ENCODE peak calls at places on chromosomes 5 and 9, in five cellular contexts. One of them, this sample, is unnamed.

GRCh38 chr5:140672455-140673186 is 755 bp downstream of the DND1 start:
- DNase-seq in H1: peak; percentile 52
- DNase-seq in IMR-90: no peak
- DNase-seq in mesendoderm: no peak
- DNase-seq in neuronal stem cell: no peak
- DNase-seq in this sample: no peak

GRCh38 chr5:151362970-151363369 is 15.6 kb upstream of the SLC36A2 start:
- DNase-seq in IMR-90: no peak
- DNase-seq in mesendoderm: no peak
- DNase-seq in H1: no peak
- DNase-seq in neuronal stem cell: no peak
- DNase-seq in this sample: no peak

GRCh38 chr5:143913008-143913752 is 101.2 kb downstream of the HMHB1 start:
- DNase-seq in mesendoderm: no peak
- DNase-seq in H1: no peak
- DNase-seq in neuronal stem cell: no peak
- DNase-seq in IMR-90: peak; percentile 91
- DNase-seq in this sample: no peak

GRCh38 chr5:37005252-37005651 is 128.7 kb downstream of the NIPBL start:
- DNase-seq in IMR-90: peak; percentile 77
- DNase-seq in neuronal stem cell: no peak
- DNase-seq in mesendoderm: no peak
- DNase-seq in H1: no peak
- DNase-seq in this sample: no peak

GRCh38 chr5:62942384-62942783 is 363.8 kb downstream of the LRRC70 start:
- DNase-seq in mesendoderm: no peak
- DNase-seq in neuronal stem cell: no peak
- DNase-seq in H1: no peak
- DNase-seq in IMR-90: no peak
- DNase-seq in this sample: no peak

GRCh38 chr5:174693697-174694400 is 30.5 kb upstream of the MSX2 start:
- DNase-seq in neuronal stem cell: no peak
- DNase-seq in mesendoderm: no peak
- DNase-seq in IMR-90: no peak
- DNase-seq in H1: peak; percentile 50
- DNase-seq in this sample: no peak

GRCh38 chr9:19992556-19992955 is 203.7 kb upstream of the SLC24A2 start:
- DNase-seq in mesendoderm: no peak
- DNase-seq in H1: no peak
- DNase-seq in IMR-90: peak; percentile 75
- DNase-seq in neuronal stem cell: no peak
- DNase-seq in this sample: no peak

GRCh38 chr9:69798737-69799136 is 21.9 kb upstream of the CFAP95 start:
- DNase-seq in neuronal stem cell: no peak
- DNase-seq in mesendoderm: no peak
- DNase-seq in IMR-90: peak; percentile 62
- DNase-seq in H1: no peak
- DNase-seq in this sample: no peak

GRCh38 chr9:135971892-135972291 is 10.7 kb upstream of the UBAC1 start:
- DNase-seq in IMR-90: no peak
- DNase-seq in mesendoderm: peak; percentile 90
- DNase-seq in neuronal stem cell: peak; percentile 82
- DNase-seq in H1: peak; percentile 98
- DNase-seq in this sample: peak; percentile 97

GRCh38 chr9:13552606-13553215 is 273.2 kb upstream of the MPDZ start:
- DNase-seq in IMR-90: no peak
- DNase-seq in mesendoderm: no peak
- DNase-seq in H1: no peak
- DNase-seq in neuronal stem cell: no peak
- DNase-seq in this sample: no peak

GRCh38 chr9:126700296-126700695 is 86.6 kb downstream of the LMX1B start:
- DNase-seq in H1: no peak
- DNase-seq in IMR-90: no peak
- DNase-seq in mesendoderm: no peak
- DNase-seq in neuronal stem cell: no peak
- DNase-seq in this sample: no peak

GRCh38 chr5:119022017-119022745 is 33.8 kb upstream of the DTWD2 start:
- DNase-seq in neuronal stem cell: no peak
- DNase-seq in H1: no peak
- DNase-seq in mesendoderm: peak; percentile 51
- DNase-seq in IMR-90: peak; percentile 57
- DNase-seq in this sample: peak; percentile 69

GRCh38 chr5:68424799-68425537 is 209.4 kb downstream of the PIK3R1 start:
- DNase-seq in mesendoderm: no peak
- DNase-seq in IMR-90: peak; percentile 49
- DNase-seq in neuronal stem cell: no peak
- DNase-seq in H1: no peak
- DNase-seq in this sample: peak; percentile 23

GRCh38 chr9:8221462-8221861 is 421.9 kb upstream of the DMAC1 start:
- DNase-seq in H1: no peak
- DNase-seq in mesendoderm: peak; percentile 42
- DNase-seq in IMR-90: no peak
- DNase-seq in neuronal stem cell: no peak
- DNase-seq in this sample: no peak

GRCh38 chr5:175059687-175060194 is 335.4 kb downstream of the MSX2 start:
- DNase-seq in IMR-90: peak; percentile 62
- DNase-seq in neuronal stem cell: peak; percentile 72
- DNase-seq in mesendoderm: peak; percentile 92
- DNase-seq in H1: peak; percentile 86
- DNase-seq in this sample: no peak

GRCh38 chr9:75964431-75964830 is 74.0 kb downstream of the PCSK5 start:
- DNase-seq in mesendoderm: peak; percentile 48
- DNase-seq in neuronal stem cell: no peak
- DNase-seq in IMR-90: no peak
- DNase-seq in H1: no peak
- DNase-seq in this sample: no peak

GRCh38 chr5:40866844-40867243 is 25.7 kb downstream of the CARD6 start:
- DNase-seq in neuronal stem cell: no peak
- DNase-seq in H1: no peak
- DNase-seq in IMR-90: no peak
- DNase-seq in mesendoderm: peak; percentile 30
- DNase-seq in this sample: no peak

GRCh38 chr9:32348289-32348688 is 36.2 kb upstream of the ACO1 start:
- DNase-seq in neuronal stem cell: no peak
- DNase-seq in IMR-90: no peak
- DNase-seq in H1: no peak
- DNase-seq in mesendoderm: no peak
- DNase-seq in this sample: no peak

GRCh38 chr5:150129813-150130492 is 25.7 kb downstream of the PDGFRB start:
- DNase-seq in IMR-90: peak; percentile 78
- DNase-seq in neuronal stem cell: peak; percentile 62
- DNase-seq in mesendoderm: peak; percentile 85
- DNase-seq in H1: peak; percentile 87
- DNase-seq in this sample: peak; percentile 59

GRCh38 chr5:134541736-134542376 is 16.4 kb downstream of the JADE2 start:
- DNase-seq in neuronal stem cell: peak; percentile 85
- DNase-seq in mesendoderm: peak; percentile 85
- DNase-seq in H1: peak; percentile 85
- DNase-seq in IMR-90: peak; percentile 64
- DNase-seq in this sample: peak; percentile 51

GRCh38 chr5:95773325-95774059 is 42.4 kb downstream of the RHOBTB3 start:
- DNase-seq in IMR-90: peak; percentile 90
- DNase-seq in H1: no peak
- DNase-seq in mesendoderm: no peak
- DNase-seq in neuronal stem cell: no peak
- DNase-seq in this sample: no peak

GRCh38 chr5:97383996-97384395 is 200.9 kb upstream of the RIOK2 start:
- DNase-seq in neuronal stem cell: no peak
- DNase-seq in mesendoderm: no peak
- DNase-seq in IMR-90: peak; percentile 36
- DNase-seq in H1: no peak
- DNase-seq in this sample: peak; percentile 11

GRCh38 chr9:99752710-99753109 is 69.0 kb upstream of the NR4A3 start:
- DNase-seq in neuronal stem cell: no peak
- DNase-seq in IMR-90: peak; percentile 54
- DNase-seq in mesendoderm: no peak
- DNase-seq in H1: no peak
- DNase-seq in this sample: peak; percentile 45

GRCh38 chr5:119582987-119583386 is 46.4 kb upstream of the FAM170A start:
- DNase-seq in neuronal stem cell: peak; percentile 52
- DNase-seq in H1: no peak
- DNase-seq in IMR-90: no peak
- DNase-seq in mesendoderm: peak; percentile 93
- DNase-seq in this sample: no peak

GRCh38 chr9:112555844-112556482 is 69.3 kb downstream of the KIAA1958 start:
- DNase-seq in IMR-90: no peak
- DNase-seq in H1: no peak
- DNase-seq in mesendoderm: no peak
- DNase-seq in neuronal stem cell: no peak
- DNase-seq in this sample: peak; percentile 58

GRCh38 chr9:101445353-101446029 is 9.9 kb upstream of the ALDOB start:
- DNase-seq in neuronal stem cell: no peak
- DNase-seq in H1: no peak
- DNase-seq in mesendoderm: no peak
- DNase-seq in IMR-90: peak; percentile 25
- DNase-seq in this sample: no peak

GRCh38 chr9:114588150-114588663 is 638 bp downstream of the ATP6V1G1 start:
- DNase-seq in IMR-90: peak; percentile 48
- DNase-seq in mesendoderm: no peak
- DNase-seq in neuronal stem cell: no peak
- DNase-seq in H1: no peak
- DNase-seq in this sample: no peak

GRCh38 chr9:37997636-37998374 is 71.2 kb downstream of the SHB start:
- DNase-seq in mesendoderm: no peak
- DNase-seq in IMR-90: no peak
- DNase-seq in H1: no peak
- DNase-seq in neuronal stem cell: no peak
- DNase-seq in this sample: no peak

GRCh38 chr9:98781588-98782383 is 14.6 kb downstream of the ANKS6 start:
- DNase-seq in IMR-90: no peak
- DNase-seq in mesendoderm: no peak
- DNase-seq in neuronal stem cell: no peak
- DNase-seq in H1: peak; percentile 23
- DNase-seq in this sample: peak; percentile 78

GRCh38 chr5:131795879-131796792 is 681 bp downstream of the FNIP1 start:
- DNase-seq in H1: peak; percentile 73
- DNase-seq in mesendoderm: peak; percentile 76
- DNase-seq in neuronal stem cell: peak; percentile 43
- DNase-seq in IMR-90: peak; percentile 51
- DNase-seq in this sample: peak; percentile 61

GRCh38 chr5:68730220-68731010 is 363.4 kb upstream of the SLC30A5 start:
- DNase-seq in H1: no peak
- DNase-seq in IMR-90: peak; percentile 75
- DNase-seq in mesendoderm: peak; percentile 39
- DNase-seq in neuronal stem cell: no peak
- DNase-seq in this sample: peak; percentile 11

GRCh38 chr5:95591490-95591901 is 28.4 kb upstream of the GPR150 start:
- DNase-seq in H1: no peak
- DNase-seq in neuronal stem cell: no peak
- DNase-seq in IMR-90: peak; percentile 91
- DNase-seq in mesendoderm: no peak
- DNase-seq in this sample: peak; percentile 46

GRCh38 chr5:159878988-159879471 is 37.3 kb upstream of the ADRA1B start:
- DNase-seq in mesendoderm: peak; percentile 95
- DNase-seq in IMR-90: peak; percentile 85
- DNase-seq in H1: peak; percentile 61
- DNase-seq in neuronal stem cell: peak; percentile 67
- DNase-seq in this sample: peak; percentile 77

DNA sequence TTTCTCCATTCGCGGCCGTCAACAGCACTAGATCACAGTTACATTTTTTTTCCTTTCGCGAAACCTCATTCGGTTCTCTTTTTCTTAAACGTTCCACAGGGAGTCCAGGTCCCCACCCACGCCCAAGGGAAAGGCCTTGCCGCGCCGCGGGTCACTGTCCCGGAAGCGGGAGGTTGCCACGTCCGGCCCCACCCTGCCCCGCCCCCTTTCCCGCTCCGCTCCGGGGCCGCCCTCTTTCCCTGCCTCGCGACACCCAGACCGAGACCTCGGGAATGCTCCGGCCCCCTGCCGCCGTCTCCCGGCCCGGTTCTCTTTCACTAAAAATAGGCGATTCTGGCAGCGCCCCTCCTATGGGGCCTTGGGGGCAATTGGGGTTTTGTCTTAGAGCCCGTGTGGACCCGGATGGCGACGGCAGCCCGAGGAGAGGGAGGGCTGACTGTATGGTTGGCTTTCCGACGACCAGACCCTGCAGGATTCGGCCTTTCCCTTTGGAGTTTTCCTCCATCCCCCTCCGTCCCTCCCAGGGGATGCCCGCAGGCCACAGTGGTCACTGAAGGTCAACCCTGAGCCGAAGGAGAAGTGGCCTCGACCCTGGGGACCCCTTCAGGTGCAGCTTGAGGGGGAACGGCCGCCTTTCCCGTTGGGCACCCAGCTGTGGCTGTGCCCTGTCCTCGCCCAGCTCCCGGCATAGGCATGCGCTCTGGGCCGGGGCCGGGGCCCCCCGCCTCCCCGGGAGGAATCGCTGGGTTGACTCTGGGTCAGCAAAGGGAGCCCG is 2.8 kb upstream of the RACK1 start:
- DNase-seq in neuronal stem cell: peak; percentile 68
- DNase-seq in mesendoderm: peak; percentile 91
- DNase-seq in IMR-90: peak; percentile 78
- DNase-seq in H1: peak; percentile 90
- DNase-seq in this sample: peak; percentile 96
- H3K4ac ChIP-seq in neuronal stem cell: peak overlapping the region; percentile 69
- H3K4ac ChIP-seq in mesendoderm: peak overlapping the region; percentile 90
- H3K4ac ChIP-seq in IMR-90: peak overlapping the region; percentile 98
- H3K4ac ChIP-seq in H1: peak overlapping the region; percentile 74
- H3K4ac ChIP-seq in this sample: peak overlapping the region; percentile 98

GRCh38 chr9:36037580-36038169 is 962 bp downstream of the RECK start:
- DNase-seq in IMR-90: no peak
- DNase-seq in H1: no peak
- DNase-seq in neuronal stem cell: no peak
- DNase-seq in mesendoderm: no peak
- DNase-seq in this sample: no peak
- H3K4me1 ChIP-seq in IMR-90: peaks cover 9% of the 10 kb centered on the region
- H3K4me1 ChIP-seq in H1: no peaks in the 10 kb centered on the region
- H3K4me1 ChIP-seq in neuronal stem cell: peaks cover 3% of the 10 kb centered on the region
- H3K4me1 ChIP-seq in mesendoderm: peaks cover 7% of the 10 kb centered on the region
- H3K4me1 ChIP-seq in this sample: no peaks in the 10 kb centered on the region

DNA sequence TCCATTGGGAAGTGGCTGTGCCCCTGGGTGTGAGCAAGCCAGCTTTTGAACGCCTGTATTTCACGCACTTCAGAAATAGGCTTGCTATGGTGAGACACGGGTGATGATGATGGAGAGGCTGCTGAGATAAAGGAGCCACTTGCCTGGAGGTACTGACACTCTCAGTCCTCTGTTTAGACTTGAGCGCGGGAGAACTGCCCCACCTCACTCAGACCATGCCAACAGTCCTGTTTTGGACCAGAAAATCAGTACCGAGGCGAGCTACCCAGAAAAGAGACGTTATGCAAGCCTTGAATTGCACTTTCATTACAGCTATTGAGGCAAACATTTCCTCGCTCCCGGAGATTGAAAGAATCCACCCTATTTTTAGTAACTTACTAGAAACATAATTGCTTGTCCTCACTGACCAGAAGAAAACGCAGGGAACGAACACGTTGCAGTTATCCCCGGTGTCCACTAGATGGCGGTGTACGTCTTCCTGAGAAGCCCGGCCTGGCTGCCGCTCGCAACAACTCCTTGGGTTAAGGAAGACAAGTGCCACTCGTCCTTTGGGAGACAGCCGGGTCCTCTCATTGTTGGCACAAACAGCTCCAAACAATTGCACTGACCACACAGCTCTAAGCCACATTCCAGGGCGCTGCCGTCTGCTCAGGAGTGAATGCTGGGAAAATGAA is 142.4 kb downstream of the PSAT1 start:
- DNase-seq in mesendoderm: peak; percentile 93
- DNase-seq in H1: peak; percentile 90
- DNase-seq in IMR-90: peak; percentile 89
- DNase-seq in neuronal stem cell: peak; percentile 99
- DNase-seq in this sample: peak; percentile 71
- H3K4me3 ChIP-seq in mesendoderm: no peak overlapping the region
- H3K4me3 ChIP-seq in H1: peak overlapping the region; percentile 11
- H3K4me3 ChIP-seq in IMR-90: peak overlapping the region; percentile 5
- H3K4me3 ChIP-seq in neuronal stem cell: no peak overlapping the region
- H3K4me3 ChIP-seq in this sample: no peak overlapping the region

GRCh38 chr5:54519083-54519541 is 1.6 kb downstream of the SNX18 start:
- DNase-seq in IMR-90: no peak
- DNase-seq in neuronal stem cell: no peak
- DNase-seq in mesendoderm: no peak
- DNase-seq in H1: no peak
- DNase-seq in this sample: no peak
- H3K4ac ChIP-seq in IMR-90: peak overlapping the region; percentile 82
- H3K4ac ChIP-seq in neuronal stem cell: no peak overlapping the region
- H3K4ac ChIP-seq in mesendoderm: no peak overlapping the region
- H3K4ac ChIP-seq in H1: no peak overlapping the region
- H3K4ac ChIP-seq in this sample: peak overlapping the region; percentile 57